ENCODE peak calls at places on chromosome 19, in eight cellular contexts. O is stimulated activated CD4-positive, alpha-beta T cell treated with anti-CD3 and anti-CD28 coated beads, Interleukin-1b, Interleukin-23, amount 100 ng/mL, for 1 hour; K is SW480; T is KG1; S is astrocyte; M is NCI-H2171 treated with DMSO at 0.1 percent for 48 hours; C is left ventricle myocardium superior; W is CD14-positive monocyte. Y is an unnamed sample.

GRCh38 chr19:35149463-35149862 is 5.1 kb upstream of the FXYD5 start:
- DNase-seq in O (no peak), K (no peak), T (no peak), C (no peak), S (no peak), M (no peak), W (no peak), Y (no peak)

GRCh38 chr19:3509566-3509989 is 3.5 kb downstream of the FZR1 start:
- DNase-seq in C (no peak), K (no peak), O (no peak), W (no peak), M (no peak), T (no peak), S (peak), Y (no peak)

GRCh38 chr19:44968670-44969069 is 13.5 kb downstream of the CLPTM1 start:
- DNase-seq in K (no peak), W (no peak), T (no peak), C (no peak), S (no peak), O (no peak), M (no peak), Y (no peak)

GRCh38 chr19:43474986-43475705 is 9.7 kb upstream of the LYPD3 start:
- DNase-seq in W (peak), C (peak), M (peak), S (peak), K (peak), O (peak), T (no peak), Y (peak)

GRCh38 chr19:55451522-55452380 is 8.7 kb upstream of the SHISA7 start:
- DNase-seq in T (no peak), S (no peak), W (no peak), O (no peak), M (peak), K (no peak), C (no peak), Y (no peak)

GRCh38 chr19:33405491-33406461 is 32.3 kb downstream of the CEBPG start:
- DNase-seq in K (no peak), M (no peak), T (no peak), S (no peak), W (peak), O (no peak), C (peak), Y (no peak)

GRCh38 chr19:49851456-49852259 is 699 bp downstream of the PTOV1 start:
- DNase-seq in S (no peak), W (no peak), K (peak), O (no peak), C (peak), M (peak), T (no peak), Y (no peak)

GRCh38 chr19:10395436-10395835 is 7.9 kb downstream of the CDC37 start:
- DNase-seq in O (no peak), W (no peak), S (no peak), T (no peak), C (no peak), K (no peak), M (no peak), Y (no peak)

GRCh38 chr19:10193666-10194499 is 870 bp downstream of the DNMT1 start:
- DNase-seq in O (no peak), K (peak), C (no peak), T (no peak), S (peak), M (peak), W (no peak), Y (no peak)

GRCh38 chr19:1108291-1109031 is 4.7 kb downstream of the GPX4 start:
- DNase-seq in K (no peak), W (no peak), T (no peak), O (no peak), M (no peak), S (no peak), C (no peak), Y (no peak)

GRCh38 chr19:19477705-19478383 is 37.5 kb downstream of the TSSK6 start:
- DNase-seq in S (no peak), K (no peak), M (no peak), O (no peak), W (no peak), C (peak), T (no peak), Y (no peak)

GRCh38 chr19:14072535-14073231 is at the start of gene MISP3:
- DNase-seq in S (peak), O (no peak), M (peak), T (no peak), K (peak), W (no peak), C (peak), Y (peak)

GRCh38 chr19:42175952-42176648 is 41.4 kb downstream of the DEDD2 start:
- DNase-seq in S (peak), W (no peak), O (no peak), M (peak), C (no peak), K (peak), T (no peak), Y (no peak)

GRCh38 chr19:35330475-35330874 is 1.5 kb downstream of the CD22 start:
- DNase-seq in S (no peak), W (no peak), T (no peak), O (no peak), M (peak), K (no peak), C (no peak), Y (no peak)

GRCh38 chr19:29119582-29119981 is 93.4 kb downstream of the UQCRFS1 start:
- DNase-seq in K (peak), W (no peak), M (no peak), O (no peak), C (no peak), T (no peak), S (no peak), Y (no peak)

GRCh38 chr19:14023404-14024235 is 4.3 kb upstream of the RLN3 start:
- DNase-seq in K (peak), M (no peak), S (peak), C (peak), W (peak), O (no peak), T (no peak), Y (peak)

GRCh38 chr19:14677464-14677863 is 2.8 kb upstream of the ADGRE3 start:
- DNase-seq in M (no peak), C (no peak), T (no peak), K (no peak), W (no peak), S (no peak), O (no peak), Y (no peak)

GRCh38 chr19:32018014-32018413 is 327.4 kb upstream of the ZNF507 start:
- DNase-seq in S (peak), K (peak), T (no peak), W (no peak), O (no peak), M (no peak), C (no peak), Y (no peak)

GRCh38 chr19:12696366-12697335 is at the start of gene FBXW9:
- DNase-seq in K (peak), T (peak), M (peak), S (peak), W (peak), O (peak), C (peak), Y (peak)

GRCh38 chr19:49427855-49428546 is 2.8 kb downstream of the GFY start:
- DNase-seq in M (peak), O (no peak), T (no peak), C (peak), W (no peak), K (peak), S (no peak), Y (no peak)

GRCh38 chr19:32818536-32818935 is 51.0 kb downstream of the SLC7A9 start:
- DNase-seq in K (no peak), T (no peak), S (no peak), O (no peak), C (no peak), W (no peak), M (no peak), Y (no peak)

GRCh38 chr19:38629568-38629967 is 10.6 kb downstream of the EIF3K start:
- DNase-seq in M (no peak), O (no peak), K (no peak), S (no peak), T (no peak), C (no peak), W (no peak), Y (no peak)

GRCh38 chr19:30084390-30084819 is 142.4 kb downstream of the URI1 start:
- DNase-seq in C (peak), K (no peak), W (peak), O (no peak), M (no peak), T (no peak), S (no peak), Y (peak)

GRCh38 chr19:4373601-4374441 is 26.5 kb downstream of the SH3GL1 start:
- DNase-seq in M (no peak), K (peak), O (no peak), W (peak), S (no peak), T (no peak), C (peak), Y (peak)